ENCODE peak calls at places on chromosomes 16 and 17, in nine cellular contexts. One of them, this sample, is unnamed.

GRCh38 chr17:45666046-45666600 is 118.0 kb upstream of the CRHR1 start:
- DNase-seq in HCT116: no peak
- DNase-seq in GM12878: no peak
- DNase-seq in HepG2: no peak
- DNase-seq in sigmoid colon: no peak
- DNase-seq in prostate gland: no peak
- DNase-seq in breast epithelium: no peak
- DNase-seq in stomach: no peak
- DNase-seq in vagina: no peak
- DNase-seq in this sample: no peak

GRCh38 chr17:82014432-82014831 is 8.2 kb downstream of the CENPX start:
- DNase-seq in breast epithelium: no peak
- DNase-seq in GM12878: no peak
- DNase-seq in HepG2: no peak
- DNase-seq in sigmoid colon: no peak
- DNase-seq in prostate gland: no peak
- DNase-seq in stomach: no peak
- DNase-seq in vagina: no peak
- DNase-seq in HCT116: no peak
- DNase-seq in this sample: no peak

GRCh38 chr17:42536048-42536371 is at the start of gene NAGLU:
- DNase-seq in breast epithelium: peak; percentile 96
- DNase-seq in vagina: no peak
- DNase-seq in GM12878: peak; percentile 72
- DNase-seq in prostate gland: peak; percentile 94
- DNase-seq in HCT116: peak; percentile 63
- DNase-seq in stomach: peak; percentile 98
- DNase-seq in sigmoid colon: peak; percentile 99
- DNase-seq in HepG2: peak; percentile 89
- DNase-seq in this sample: peak; percentile 99

GRCh38 chr17:57881143-57881542 is 31.3 kb upstream of the MRPS23 start:
- DNase-seq in GM12878: no peak
- DNase-seq in HCT116: no peak
- DNase-seq in stomach: no peak
- DNase-seq in HepG2: no peak
- DNase-seq in breast epithelium: no peak
- DNase-seq in prostate gland: no peak
- DNase-seq in vagina: no peak
- DNase-seq in sigmoid colon: no peak
- DNase-seq in this sample: no peak

GRCh38 chr17:29390856-29391631 is 881 bp downstream of the TAOK1 start:
- DNase-seq in HepG2: peak; percentile 46
- DNase-seq in sigmoid colon: no peak
- DNase-seq in prostate gland: peak; percentile 9
- DNase-seq in breast epithelium: no peak
- DNase-seq in vagina: no peak
- DNase-seq in HCT116: no peak
- DNase-seq in stomach: no peak
- DNase-seq in GM12878: no peak
- DNase-seq in this sample: peak; percentile 84

GRCh38 chr16:85430523-85431381 is 182.4 kb upstream of the GSE1 start:
- DNase-seq in HepG2: no peak
- DNase-seq in breast epithelium: no peak
- DNase-seq in HCT116: no peak
- DNase-seq in prostate gland: no peak
- DNase-seq in stomach: no peak
- DNase-seq in vagina: no peak
- DNase-seq in sigmoid colon: peak; percentile 61
- DNase-seq in GM12878: no peak
- DNase-seq in this sample: peak; percentile 67

GRCh38 chr17:22515599-22515998 is 823.3 kb downstream of the KCNJ18 start:
- DNase-seq in sigmoid colon: no peak
- DNase-seq in GM12878: no peak
- DNase-seq in breast epithelium: no peak
- DNase-seq in stomach: no peak
- DNase-seq in prostate gland: no peak
- DNase-seq in HepG2: no peak
- DNase-seq in vagina: peak; percentile 61
- DNase-seq in HCT116: no peak
- DNase-seq in this sample: no peak

GRCh38 chr17:19939993-19940721 is 37.5 kb downstream of the AKAP10 start:
- DNase-seq in vagina: no peak
- DNase-seq in prostate gland: no peak
- DNase-seq in stomach: no peak
- DNase-seq in breast epithelium: no peak
- DNase-seq in GM12878: no peak
- DNase-seq in HepG2: no peak
- DNase-seq in HCT116: no peak
- DNase-seq in sigmoid colon: no peak
- DNase-seq in this sample: no peak

DNA sequence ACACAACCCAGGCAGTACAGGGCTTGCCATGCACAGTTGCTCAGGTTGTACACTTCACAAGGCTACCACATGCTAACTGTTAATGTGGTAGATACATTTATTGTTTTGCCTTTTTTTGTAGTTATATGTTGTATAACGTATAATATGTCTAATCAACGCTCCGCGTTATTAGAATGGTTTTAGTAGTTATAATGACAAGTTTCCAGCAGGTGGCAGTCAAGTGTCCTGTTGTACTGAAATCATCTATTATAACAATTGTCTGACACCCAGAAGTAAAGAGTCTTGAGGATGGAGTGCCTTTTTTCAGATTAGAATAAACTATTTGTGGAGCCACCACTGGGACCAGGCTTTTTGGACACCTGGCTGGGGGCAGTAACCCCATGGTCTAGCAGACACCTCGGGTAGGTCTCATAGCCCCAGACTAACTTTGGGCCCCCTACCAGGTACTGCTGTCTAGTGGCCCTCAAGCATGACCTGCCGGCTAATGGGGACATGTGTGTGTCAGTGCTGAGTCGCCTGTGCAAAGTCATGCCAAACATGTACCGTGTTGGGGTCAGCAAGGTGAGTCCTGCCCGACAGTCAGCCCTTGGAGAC is 32.8 kb downstream of the MYO15A start:
- DNase-seq in stomach: no peak
- DNase-seq in prostate gland: peak; percentile 43
- DNase-seq in breast epithelium: no peak
- DNase-seq in GM12878: no peak
- DNase-seq in vagina: no peak
- DNase-seq in sigmoid colon: no peak
- DNase-seq in HCT116: no peak
- DNase-seq in HepG2: peak; percentile 30
- DNase-seq in this sample: no peak
- TF ChIP-seq CTCF in stomach: peak; percentile 45
- TF ChIP-seq CTCF in prostate gland: peak; percentile 69
- TF ChIP-seq CTCF in breast epithelium: no peak
- TF ChIP-seq CTCF in GM12878: peak; percentile 60
- TF ChIP-seq CTCF in vagina: peak; percentile 6
- TF ChIP-seq CTCF in sigmoid colon: peak; percentile 46
- TF ChIP-seq CTCF in HCT116: peak; percentile 67
- TF ChIP-seq CTCF in HepG2: peak; percentile 68
- TF ChIP-seq CTCF in this sample: peak; percentile 53

GRCh38 chr17:52636443-52636842 is 477.9 kb upstream of the CA10 start:
- DNase-seq in prostate gland: no peak
- DNase-seq in breast epithelium: no peak
- DNase-seq in GM12878: no peak
- DNase-seq in stomach: no peak
- DNase-seq in HepG2: no peak
- DNase-seq in sigmoid colon: no peak
- DNase-seq in vagina: no peak
- DNase-seq in HCT116: no peak
- DNase-seq in this sample: no peak
- TF ChIP-seq POLR2AphosphoS5 in prostate gland: no peak
- TF ChIP-seq POLR2AphosphoS5 in breast epithelium: no peak
- TF ChIP-seq POLR2AphosphoS5 in GM12878: no peak
- TF ChIP-seq POLR2AphosphoS5 in stomach: no peak
- TF ChIP-seq POLR2AphosphoS5 in HepG2: no peak
- TF ChIP-seq POLR2AphosphoS5 in sigmoid colon: no peak
- TF ChIP-seq POLR2AphosphoS5 in vagina: no peak
- TF ChIP-seq POLR2AphosphoS5 in HCT116: no peak
- TF ChIP-seq POLR2AphosphoS5 in this sample: no peak

GRCh38 chr16:89686520-89687091 is at the start of gene CDK10:
- DNase-seq in prostate gland: peak; percentile 86
- DNase-seq in HepG2: no peak
- DNase-seq in HCT116: peak; percentile 84
- DNase-seq in stomach: peak; percentile 95
- DNase-seq in vagina: no peak
- DNase-seq in sigmoid colon: peak; percentile 94
- DNase-seq in breast epithelium: peak; percentile 86
- DNase-seq in GM12878: peak; percentile 61
- DNase-seq in this sample: peak; percentile 95

GRCh38 chr16:89689142-89689541 is 2.7 kb downstream of the CDK10 start:
- DNase-seq in vagina: no peak
- DNase-seq in HepG2: no peak
- DNase-seq in prostate gland: no peak
- DNase-seq in HCT116: no peak
- DNase-seq in GM12878: no peak
- DNase-seq in stomach: no peak
- DNase-seq in breast epithelium: no peak
- DNase-seq in sigmoid colon: no peak
- DNase-seq in this sample: peak; percentile 56

GRCh38 chr16:89685916-89686315 is 573 bp upstream of the CDK10 start:
- DNase-seq in stomach: no peak
- DNase-seq in breast epithelium: no peak
- DNase-seq in vagina: no peak
- DNase-seq in sigmoid colon: no peak
- DNase-seq in GM12878: no peak
- DNase-seq in prostate gland: no peak
- DNase-seq in HepG2: no peak
- DNase-seq in HCT116: no peak
- DNase-seq in this sample: no peak

GRCh38 chr16:89688395-89688794 is 1.9 kb downstream of the CDK10 start:
- DNase-seq in HepG2: no peak
- DNase-seq in sigmoid colon: no peak
- DNase-seq in GM12878: no peak
- DNase-seq in HCT116: no peak
- DNase-seq in prostate gland: no peak
- DNase-seq in stomach: no peak
- DNase-seq in vagina: no peak
- DNase-seq in breast epithelium: no peak
- DNase-seq in this sample: no peak

DNA sequence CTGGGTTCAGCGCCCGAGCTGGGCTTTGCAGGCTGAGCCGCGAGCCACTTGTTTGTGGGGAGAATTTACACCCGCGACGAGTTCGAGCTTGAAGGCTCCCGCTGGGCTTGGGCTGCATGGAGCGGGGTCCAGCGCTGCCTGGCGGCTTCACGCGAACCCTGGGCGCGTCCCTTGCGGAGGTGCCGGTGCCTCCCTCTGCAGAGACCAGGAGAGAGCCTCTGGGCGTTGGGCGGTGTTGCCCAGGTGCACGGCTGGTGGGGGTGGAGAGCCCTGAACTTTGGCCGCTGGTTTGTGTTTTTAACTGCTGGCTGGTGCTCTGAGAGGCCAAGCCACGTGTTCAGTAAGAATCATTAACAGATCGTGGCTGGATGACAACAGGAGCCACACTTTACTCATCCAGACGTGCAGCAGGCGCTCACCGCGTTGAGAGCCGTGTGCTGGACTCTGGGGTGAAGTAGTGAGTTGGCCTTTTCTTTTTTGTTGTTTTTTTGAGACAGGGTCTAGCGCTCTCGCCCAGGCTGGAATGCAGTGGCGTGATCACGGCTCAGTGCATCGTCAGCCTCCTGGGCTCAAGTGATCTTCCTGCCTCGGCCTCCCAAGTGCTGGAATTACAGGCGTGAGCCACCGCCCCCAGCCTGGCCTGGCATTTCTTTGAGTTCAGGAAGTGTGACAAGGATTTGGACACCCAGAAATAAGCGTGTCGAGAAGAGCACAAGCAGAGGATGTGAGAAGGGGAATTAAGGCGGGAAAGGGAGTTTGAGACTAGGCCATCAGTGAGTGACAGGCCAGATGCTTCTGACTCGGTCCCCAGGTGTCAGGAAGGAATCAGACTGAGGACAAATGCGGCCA is 827 bp downstream of the CDK10 start:
- DNase-seq in HepG2: peak; percentile 99
- DNase-seq in stomach: peak; percentile 79
- DNase-seq in breast epithelium: no peak
- DNase-seq in HCT116: no peak
- DNase-seq in sigmoid colon: no peak
- DNase-seq in vagina: no peak
- DNase-seq in prostate gland: no peak
- DNase-seq in GM12878: peak; percentile 24
- DNase-seq in this sample: no peak
- TF ChIP-seq POLR2A in HepG2: peak; percentile 97
- TF ChIP-seq POLR2A in stomach: no peak
- TF ChIP-seq POLR2A in breast epithelium: no peak
- TF ChIP-seq POLR2A in HCT116: peak; percentile 15
- TF ChIP-seq POLR2A in sigmoid colon: no peak
- TF ChIP-seq POLR2A in vagina: no peak
- TF ChIP-seq POLR2A in prostate gland: no peak
- TF ChIP-seq POLR2A in GM12878: no peak
- TF ChIP-seq POLR2A in this sample: no peak

GRCh38 chr17:33202011-33202410 is 91.1 kb downstream of the ASIC2 start:
- DNase-seq in breast epithelium: no peak
- DNase-seq in HepG2: no peak
- DNase-seq in vagina: peak; percentile 55
- DNase-seq in GM12878: no peak
- DNase-seq in stomach: no peak
- DNase-seq in prostate gland: no peak
- DNase-seq in HCT116: no peak
- DNase-seq in sigmoid colon: no peak
- DNase-seq in this sample: no peak
- TF ChIP-seq CTCF in breast epithelium: no peak
- TF ChIP-seq CTCF in HepG2: peak; percentile 10
- TF ChIP-seq CTCF in vagina: no peak
- TF ChIP-seq CTCF in GM12878: no peak
- TF ChIP-seq CTCF in stomach: no peak
- TF ChIP-seq CTCF in prostate gland: no peak
- TF ChIP-seq CTCF in HCT116: no peak
- TF ChIP-seq CTCF in sigmoid colon: no peak
- TF ChIP-seq CTCF in this sample: no peak

GRCh38 chr17:39754161-39754957 is 16.6 kb downstream of the GRB7 start:
- DNase-seq in breast epithelium: peak; percentile 80
- DNase-seq in vagina: no peak
- DNase-seq in sigmoid colon: peak; percentile 95
- DNase-seq in prostate gland: peak; percentile 81
- DNase-seq in GM12878: peak; percentile 87
- DNase-seq in HCT116: peak; percentile 73
- DNase-seq in stomach: peak; percentile 96
- DNase-seq in HepG2: peak; percentile 87
- DNase-seq in this sample: peak; percentile 100
- TF ChIP-seq POLR2AphosphoS5 in breast epithelium: peak; percentile 26
- TF ChIP-seq POLR2AphosphoS5 in vagina: peak; percentile 85
- TF ChIP-seq POLR2AphosphoS5 in sigmoid colon: peak; percentile 74
- TF ChIP-seq POLR2AphosphoS5 in prostate gland: peak; percentile 85
- TF ChIP-seq POLR2AphosphoS5 in GM12878: peak; percentile 9
- TF ChIP-seq POLR2AphosphoS5 in HCT116: peak; percentile 78
- TF ChIP-seq POLR2AphosphoS5 in stomach: peak; percentile 86
- TF ChIP-seq POLR2AphosphoS5 in HepG2: peak; percentile 59
- TF ChIP-seq POLR2AphosphoS5 in this sample: peak; percentile 92